ENCODE peak calls at places on chromosomes 12 and 14, in nine cellular contexts. W is SW 1271; M is stimulated activated effector memory CD8-positive, alpha-beta T cell treated with anti-CD3 and anti-CD28 coated beads, Interleukin-12 subunit alpha, Interleukin-12 subunit beta, amount 100 ng/mL, for 72 hours; Z is HCEC 1CT; D is mucosa of descending colon; F is H9; Y is activated CD4-positive, alpha-beta T cell treated with anti-CD3 and anti-CD28 coated beads, Interleukin-2, amount 50 U/mL, for 1 hour; L is OCI-M1; I is NCI-H2081. X is an unnamed sample.

GRCh38 chr12:53560912-53561589 is 53.8 kb upstream of the NPFF start:
- DNase-seq in W (peak), M (no peak), Z (no peak), D (no peak), F (no peak), Y (no peak), L (no peak), I (no peak), X (no peak)

GRCh38 chr12:89960011-89960507 is 251.4 kb upstream of the ATP2B1 start:
- DNase-seq in W (no peak), M (peak), Z (peak), D (peak), F (no peak), Y (no peak), L (no peak), I (no peak), X (no peak)

GRCh38 chr14:54789166-54789565 is 113.5 kb downstream of the GCH1 start:
- DNase-seq in W (no peak), M (no peak), Z (no peak), D (no peak), F (no peak), Y (no peak), L (no peak), I (no peak), X (no peak)

GRCh38 chr14:104420990-104421389 is 158.6 kb upstream of the C14orf180 start:
- DNase-seq in W (no peak), M (peak), Z (no peak), D (no peak), F (peak), Y (no peak), L (no peak), I (no peak), X (no peak)

GRCh38 chr12:48980389-48980952 is 2.3 kb downstream of the WNT1 start:
- DNase-seq in W (no peak), M (peak), Z (no peak), D (peak), F (peak), Y (no peak), L (no peak), I (no peak), X (no peak)

GRCh38 chr14:73741386-73741875 is 27.2 kb upstream of the PNMA1 start:
- DNase-seq in W (no peak), M (peak), Z (peak), D (peak), F (peak), Y (peak), L (peak), I (no peak), X (no peak)

GRCh38 chr12:131108171-131108955 is 154.7 kb downstream of the ADGRD1 start:
- DNase-seq in W (no peak), M (no peak), Z (no peak), D (no peak), F (no peak), Y (no peak), L (no peak), I (no peak), X (no peak)

GRCh38 chr12:124608451-124608870 is 41.0 kb upstream of the NCOR2 start:
- DNase-seq in W (no peak), M (no peak), Z (no peak), D (no peak), F (no peak), Y (no peak), L (no peak), I (no peak), X (no peak)

GRCh38 chr12:47105914-47106674 is 26.3 kb upstream of the AMIGO2 start:
- DNase-seq in W (no peak), M (no peak), Z (no peak), D (peak), F (no peak), Y (no peak), L (no peak), I (peak), X (no peak)

GRCh38 chr14:68937790-68938514 is 41.1 kb downstream of the ACTN1 start:
- DNase-seq in W (no peak), M (no peak), Z (no peak), D (peak), F (peak), Y (no peak), L (no peak), I (no peak), X (no peak)

GRCh38 chr14:33992274-33993050 is 41.6 kb upstream of the EGLN3 start:
- DNase-seq in W (no peak), M (no peak), Z (no peak), D (no peak), F (no peak), Y (no peak), L (no peak), I (no peak), X (no peak)

GRCh38 chr14:72925171-72925759 is 999 bp upstream of the DCAF4 start:
- DNase-seq in W (no peak), M (no peak), Z (no peak), D (no peak), F (no peak), Y (no peak), L (no peak), I (no peak), X (no peak)

GRCh38 chr14:72111921-72112320 is 179.7 kb downstream of the RGS6 start:
- DNase-seq in W (no peak), M (no peak), Z (no peak), D (no peak), F (no peak), Y (no peak), L (no peak), I (no peak), X (no peak)

GRCh38 chr12:93622485-93622884 is 50.0 kb downstream of the SOCS2 start:
- DNase-seq in W (peak), M (no peak), Z (peak), D (no peak), F (no peak), Y (no peak), L (no peak), I (no peak), X (no peak)